ENCODE peak calls at places on chromosome 5, in eight cellular contexts. One of them, this sample, is unnamed. For H3K4me1, the result is how much of the 10 kb centered on the place peaks cover.

GRCh38 chr5:116518423-116518822 is 56.2 kb downstream of the SEMA6A start:
- DNase-seq in upper lobe of left lung: no peak
- DNase-seq in A549: no peak
- DNase-seq in SK-N-SH: no peak
- DNase-seq in left ventricle myocardium inferior: no peak
- DNase-seq in body of pancreas: no peak
- DNase-seq in sigmoid colon: no peak
- DNase-seq in suprapubic skin: no peak
- DNase-seq in this sample: no peak

GRCh38 chr5:118873417-118873816 is 114.9 kb downstream of the DTWD2 start:
- DNase-seq in body of pancreas: no peak
- DNase-seq in SK-N-SH: no peak
- DNase-seq in sigmoid colon: no peak
- DNase-seq in suprapubic skin: no peak
- DNase-seq in upper lobe of left lung: peak
- DNase-seq in A549: no peak
- DNase-seq in left ventricle myocardium inferior: no peak
- DNase-seq in this sample: no peak

GRCh38 chr5:1131191-1131621 is 19.3 kb upstream of the SLC12A7 start:
- DNase-seq in body of pancreas: peak
- DNase-seq in A549: no peak
- DNase-seq in left ventricle myocardium inferior: no peak
- DNase-seq in suprapubic skin: no peak
- DNase-seq in SK-N-SH: no peak
- DNase-seq in upper lobe of left lung: peak
- DNase-seq in sigmoid colon: no peak
- DNase-seq in this sample: no peak

GRCh38 chr5:31645420-31646081 is 6.6 kb downstream of the PDZD2 start:
- DNase-seq in sigmoid colon: no peak
- DNase-seq in SK-N-SH: no peak
- DNase-seq in A549: no peak
- DNase-seq in upper lobe of left lung: no peak
- DNase-seq in body of pancreas: no peak
- DNase-seq in left ventricle myocardium inferior: peak
- DNase-seq in suprapubic skin: no peak
- DNase-seq in this sample: no peak

GRCh38 chr5:175873090-175873454 is 1.7 kb downstream of the CPLX2 start:
- DNase-seq in sigmoid colon: no peak
- DNase-seq in body of pancreas: no peak
- DNase-seq in left ventricle myocardium inferior: no peak
- DNase-seq in SK-N-SH: peak
- DNase-seq in A549: peak
- DNase-seq in upper lobe of left lung: no peak
- DNase-seq in suprapubic skin: no peak
- DNase-seq in this sample: no peak

GRCh38 chr5:153425914-153426313 is 64.6 kb upstream of the GRIA1 start:
- DNase-seq in SK-N-SH: no peak
- DNase-seq in left ventricle myocardium inferior: no peak
- DNase-seq in sigmoid colon: no peak
- DNase-seq in A549: peak
- DNase-seq in upper lobe of left lung: no peak
- DNase-seq in body of pancreas: no peak
- DNase-seq in suprapubic skin: no peak
- DNase-seq in this sample: peak

GRCh38 chr5:153959134-153959957 is 79.4 kb downstream of the FAM114A2 start:
- DNase-seq in A549: peak
- DNase-seq in sigmoid colon: no peak
- DNase-seq in left ventricle myocardium inferior: no peak
- DNase-seq in body of pancreas: no peak
- DNase-seq in suprapubic skin: no peak
- DNase-seq in SK-N-SH: no peak
- DNase-seq in upper lobe of left lung: no peak
- DNase-seq in this sample: no peak

GRCh38 chr5:95731571-95732554 is 727 bp downstream of the RHOBTB3 start:
- DNase-seq in body of pancreas: peak
- DNase-seq in SK-N-SH: peak
- DNase-seq in left ventricle myocardium inferior: peak
- DNase-seq in upper lobe of left lung: no peak
- DNase-seq in suprapubic skin: peak
- DNase-seq in sigmoid colon: peak
- DNase-seq in A549: peak
- DNase-seq in this sample: no peak

GRCh38 chr5:59724482-59725392 is 168.8 kb downstream of the PDE4D start:
- DNase-seq in sigmoid colon: no peak
- DNase-seq in A549: peak
- DNase-seq in body of pancreas: peak
- DNase-seq in SK-N-SH: peak
- DNase-seq in upper lobe of left lung: no peak
- DNase-seq in left ventricle myocardium inferior: no peak
- DNase-seq in suprapubic skin: no peak
- DNase-seq in this sample: peak

GRCh38 chr5:71014186-71014585 is 11.0 kb downstream of the NAIP start:
- DNase-seq in suprapubic skin: no peak
- DNase-seq in upper lobe of left lung: no peak
- DNase-seq in SK-N-SH: no peak
- DNase-seq in A549: no peak
- DNase-seq in left ventricle myocardium inferior: no peak
- DNase-seq in body of pancreas: no peak
- DNase-seq in sigmoid colon: no peak
- DNase-seq in this sample: no peak

GRCh38 chr5:79856456-79857055 is 134.5 kb downstream of the MTX3 start:
- DNase-seq in upper lobe of left lung: no peak
- DNase-seq in sigmoid colon: no peak
- DNase-seq in suprapubic skin: no peak
- DNase-seq in A549: no peak
- DNase-seq in body of pancreas: no peak
- DNase-seq in left ventricle myocardium inferior: no peak
- DNase-seq in SK-N-SH: no peak
- DNase-seq in this sample: no peak

GRCh38 chr5:56142620-56143431 is 90.3 kb downstream of the ANKRD55 start:
- DNase-seq in left ventricle myocardium inferior: no peak
- DNase-seq in upper lobe of left lung: peak
- DNase-seq in SK-N-SH: no peak
- DNase-seq in A549: no peak
- DNase-seq in suprapubic skin: no peak
- DNase-seq in sigmoid colon: no peak
- DNase-seq in body of pancreas: peak
- DNase-seq in this sample: no peak

DNA sequence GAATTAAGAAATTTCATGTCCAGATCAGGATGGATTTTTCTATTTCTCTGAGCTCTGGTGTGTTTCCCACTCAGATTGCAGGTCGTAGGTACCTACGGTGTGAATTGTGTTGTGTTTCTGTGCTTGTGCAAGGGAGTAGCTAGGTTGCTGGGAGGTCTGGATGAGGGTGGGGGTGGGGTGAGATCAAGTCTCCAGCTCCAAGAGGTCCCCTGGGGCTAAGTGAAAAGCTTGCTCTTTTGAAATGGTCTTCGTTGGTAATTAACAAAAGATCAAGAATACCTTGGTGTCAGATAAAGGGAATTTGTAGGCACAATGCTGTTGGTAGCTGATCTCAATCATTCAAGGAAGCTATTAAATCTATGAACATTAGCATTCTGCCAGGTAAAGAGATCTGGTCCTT is 988 bp upstream of the PCDHGC4 start:
- DNase-seq in SK-N-SH: no peak
- DNase-seq in upper lobe of left lung: no peak
- DNase-seq in A549: no peak
- DNase-seq in left ventricle myocardium inferior: no peak
- DNase-seq in body of pancreas: no peak
- DNase-seq in sigmoid colon: no peak
- DNase-seq in suprapubic skin: no peak
- DNase-seq in this sample: no peak
- H3K4me1 ChIP-seq in SK-N-SH: under half
- H3K4me1 ChIP-seq in upper lobe of left lung: under half
- H3K4me1 ChIP-seq in A549: under half
- H3K4me1 ChIP-seq in left ventricle myocardium inferior: half or more
- H3K4me1 ChIP-seq in body of pancreas: under half
- H3K4me1 ChIP-seq in sigmoid colon: under half
- H3K4me1 ChIP-seq in suprapubic skin: under half
- H3K4me1 ChIP-seq in this sample: half or more

GRCh38 chr5:39186289-39186688 is 33.1 kb downstream of the FYB1 start:
- DNase-seq in sigmoid colon: no peak
- DNase-seq in SK-N-SH: no peak
- DNase-seq in left ventricle myocardium inferior: no peak
- DNase-seq in A549: no peak
- DNase-seq in suprapubic skin: no peak
- DNase-seq in upper lobe of left lung: no peak
- DNase-seq in body of pancreas: no peak
- DNase-seq in this sample: no peak

GRCh38 chr5:39186722-39187539 is 32.4 kb downstream of the FYB1 start:
- DNase-seq in A549: no peak
- DNase-seq in SK-N-SH: no peak
- DNase-seq in body of pancreas: no peak
- DNase-seq in left ventricle myocardium inferior: no peak
- DNase-seq in upper lobe of left lung: no peak
- DNase-seq in sigmoid colon: no peak
- DNase-seq in suprapubic skin: no peak
- DNase-seq in this sample: no peak

GRCh38 chr5:39185761-39186160 is 33.6 kb downstream of the FYB1 start:
- DNase-seq in A549: no peak
- DNase-seq in SK-N-SH: no peak
- DNase-seq in body of pancreas: no peak
- DNase-seq in left ventricle myocardium inferior: no peak
- DNase-seq in sigmoid colon: no peak
- DNase-seq in suprapubic skin: no peak
- DNase-seq in upper lobe of left lung: no peak
- DNase-seq in this sample: no peak

GRCh38 chr5:39189297-39189955 is 29.9 kb downstream of the FYB1 start:
- DNase-seq in sigmoid colon: no peak
- DNase-seq in left ventricle myocardium inferior: no peak
- DNase-seq in SK-N-SH: no peak
- DNase-seq in suprapubic skin: no peak
- DNase-seq in upper lobe of left lung: no peak
- DNase-seq in body of pancreas: no peak
- DNase-seq in A549: no peak
- DNase-seq in this sample: no peak

GRCh38 chr5:39187873-39188731 is 31.3 kb downstream of the FYB1 start:
- DNase-seq in sigmoid colon: no peak
- DNase-seq in left ventricle myocardium inferior: no peak
- DNase-seq in upper lobe of left lung: no peak
- DNase-seq in SK-N-SH: no peak
- DNase-seq in body of pancreas: no peak
- DNase-seq in A549: no peak
- DNase-seq in suprapubic skin: no peak
- DNase-seq in this sample: no peak
- H3K4me3 ChIP-seq in sigmoid colon: no peak
- H3K4me3 ChIP-seq in left ventricle myocardium inferior: no peak
- H3K4me3 ChIP-seq in upper lobe of left lung: no peak
- H3K4me3 ChIP-seq in SK-N-SH: no peak
- H3K4me3 ChIP-seq in body of pancreas: no peak
- H3K4me3 ChIP-seq in A549: no peak
- H3K4me3 ChIP-seq in suprapubic skin: no peak
- H3K4me3 ChIP-seq in this sample: no peak

DNA sequence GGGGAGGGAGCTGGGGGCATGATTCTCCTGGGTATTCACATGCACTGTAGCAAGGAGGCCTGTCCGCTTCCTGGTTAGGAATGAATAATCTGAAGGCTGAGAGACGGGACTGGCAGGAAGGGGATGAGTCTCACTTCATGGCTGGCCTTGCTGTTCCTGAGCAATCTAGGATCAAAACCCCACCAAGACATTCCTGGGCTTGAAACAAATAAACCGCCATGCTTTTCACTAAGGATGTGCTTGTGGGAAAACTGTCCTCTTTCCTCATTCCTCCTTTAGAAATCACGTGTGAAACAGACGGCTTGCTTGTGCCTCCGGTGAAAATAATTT is 132.8 kb downstream of the MACROH2A1 start:
- DNase-seq in upper lobe of left lung: no peak
- DNase-seq in body of pancreas: no peak
- DNase-seq in SK-N-SH: no peak
- DNase-seq in sigmoid colon: no peak
- DNase-seq in suprapubic skin: no peak
- DNase-seq in left ventricle myocardium inferior: no peak
- DNase-seq in A549: no peak
- DNase-seq in this sample: no peak
- TF ChIP-seq CTCF in upper lobe of left lung: no peak
- TF ChIP-seq CTCF in body of pancreas: no peak
- TF ChIP-seq CTCF in SK-N-SH: no peak
- TF ChIP-seq CTCF in sigmoid colon: no peak
- TF ChIP-seq CTCF in suprapubic skin: no peak
- TF ChIP-seq CTCF in left ventricle myocardium inferior: no peak
- TF ChIP-seq CTCF in A549: no peak
- TF ChIP-seq CTCF in this sample: no peak

GRCh38 chr5:150163547-150164059 is 3.0 kb upstream of the CDX1 start:
- DNase-seq in SK-N-SH: no peak
- DNase-seq in upper lobe of left lung: peak
- DNase-seq in left ventricle myocardium inferior: peak
- DNase-seq in A549: no peak
- DNase-seq in sigmoid colon: peak
- DNase-seq in body of pancreas: peak
- DNase-seq in suprapubic skin: peak
- DNase-seq in this sample: no peak

GRCh38 chr5:150166193-150167162 is at the start of gene CDX1:
- DNase-seq in upper lobe of left lung: peak
- DNase-seq in SK-N-SH: peak
- DNase-seq in body of pancreas: no peak
- DNase-seq in A549: no peak
- DNase-seq in sigmoid colon: no peak
- DNase-seq in suprapubic skin: no peak
- DNase-seq in left ventricle myocardium inferior: peak
- DNase-seq in this sample: no peak

GRCh38 chr5:150163035-150163434 is 3.5 kb upstream of the CDX1 start:
- DNase-seq in A549: no peak
- DNase-seq in upper lobe of left lung: no peak
- DNase-seq in SK-N-SH: no peak
- DNase-seq in suprapubic skin: no peak
- DNase-seq in sigmoid colon: no peak
- DNase-seq in body of pancreas: no peak
- DNase-seq in left ventricle myocardium inferior: no peak
- DNase-seq in this sample: no peak

GRCh38 chr5:150164211-150164610 is 2.4 kb upstream of the CDX1 start:
- DNase-seq in body of pancreas: no peak
- DNase-seq in upper lobe of left lung: no peak
- DNase-seq in SK-N-SH: no peak
- DNase-seq in left ventricle myocardium inferior: no peak
- DNase-seq in sigmoid colon: no peak
- DNase-seq in A549: no peak
- DNase-seq in suprapubic skin: no peak
- DNase-seq in this sample: no peak

GRCh38 chr5:150164640-150165039 is 1.9 kb upstream of the CDX1 start:
- DNase-seq in SK-N-SH: no peak
- DNase-seq in suprapubic skin: no peak
- DNase-seq in upper lobe of left lung: no peak
- DNase-seq in left ventricle myocardium inferior: peak
- DNase-seq in sigmoid colon: peak
- DNase-seq in body of pancreas: no peak
- DNase-seq in A549: no peak
- DNase-seq in this sample: no peak
- H3K4me1 ChIP-seq in SK-N-SH: under half
- H3K4me1 ChIP-seq in suprapubic skin: under half
- H3K4me1 ChIP-seq in upper lobe of left lung: under half
- H3K4me1 ChIP-seq in left ventricle myocardium inferior: half or more
- H3K4me1 ChIP-seq in sigmoid colon: under half
- H3K4me1 ChIP-seq in body of pancreas: under half
- H3K4me1 ChIP-seq in A549: under half
- H3K4me1 ChIP-seq in this sample: under half

DNA sequence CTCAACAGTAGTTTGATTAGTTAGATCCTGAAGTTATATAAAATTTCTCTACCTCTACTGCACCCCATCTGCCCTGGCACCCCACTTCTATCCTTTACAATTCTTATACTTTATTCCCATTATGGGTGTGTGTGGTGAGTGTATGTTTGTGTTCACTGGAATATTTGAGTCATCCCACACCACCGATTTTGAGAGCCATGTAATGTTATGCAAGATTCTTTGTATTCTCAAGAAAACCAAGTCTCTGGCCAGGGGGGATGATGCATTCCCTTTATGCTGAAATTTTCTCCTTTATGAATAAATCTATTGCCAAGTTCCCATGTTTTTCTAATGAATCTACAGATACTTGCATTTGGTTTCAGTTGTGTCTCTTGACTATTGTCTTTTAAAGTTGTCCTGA is 266.8 kb downstream of the ARHGEF28 start:
- DNase-seq in body of pancreas: no peak
- DNase-seq in suprapubic skin: no peak
- DNase-seq in sigmoid colon: no peak
- DNase-seq in upper lobe of left lung: no peak
- DNase-seq in SK-N-SH: no peak
- DNase-seq in left ventricle myocardium inferior: no peak
- DNase-seq in A549: no peak
- DNase-seq in this sample: no peak
- H3K4me3 ChIP-seq in body of pancreas: no peak
- H3K4me3 ChIP-seq in suprapubic skin: no peak
- H3K4me3 ChIP-seq in sigmoid colon: no peak
- H3K4me3 ChIP-seq in upper lobe of left lung: no peak
- H3K4me3 ChIP-seq in SK-N-SH: no peak
- H3K4me3 ChIP-seq in left ventricle myocardium inferior: no peak
- H3K4me3 ChIP-seq in A549: no peak
- H3K4me3 ChIP-seq in this sample: no peak